ENCODE peak calls at places on chromosome 3, in seven cellular contexts. N is left ventricle myocardium inferior, V is heart right ventricle, S is endothelial cell of umbilical vein, M is IMR-90, L is cardiac muscle cell, G is lower lobe of right lung. W is an unnamed sample.

GRCh38 chr3:148998715-148999413 is 7.5 kb downstream of the GYG1 start:
- DNase-seq in N (no peak), V (no peak), S (no peak), M (peak; percentile 39), L (no peak), G (no peak), W (no peak)

GRCh38 chr3:46667061-46667621 is 26.3 kb downstream of the ALS2CL start:
- DNase-seq in N (no peak), V (no peak), S (no peak), M (no peak), L (no peak), G (peak; percentile 35), W (no peak)

GRCh38 chr3:36219398-36219797 is 160.9 kb upstream of the STAC start:
- DNase-seq in N (no peak), V (no peak), S (no peak), M (peak; percentile 3), L (no peak), G (no peak), W (no peak)

GRCh38 chr3:177875786-177876476 is 660.3 kb upstream of the KCNMB2 start:
- DNase-seq in N (no peak), V (no peak), S (no peak), M (no peak), L (no peak), G (no peak), W (no peak)

GRCh38 chr3:105353485-105354161 is 13.1 kb upstream of the ALCAM start:
- DNase-seq in N (peak; percentile 20), V (no peak), S (peak; percentile 35), M (peak; percentile 64), L (peak; percentile 78), G (peak; percentile 62), W (no peak)

GRCh38 chr3:130834476-130834875 is 59.4 kb upstream of the ATP2C1 start:
- DNase-seq in N (no peak), V (no peak), S (no peak), M (peak; percentile 7), L (peak; percentile 65), G (no peak), W (no peak)

GRCh38 chr3:182740710-182741109 is 52.6 kb upstream of the ATP11B start:
- DNase-seq in N (no peak), V (no peak), S (no peak), M (no peak), L (no peak), G (no peak), W (no peak)

GRCh38 chr3:149235599-149236424 is 14.2 kb upstream of the CP start:
- DNase-seq in N (no peak), V (no peak), S (no peak), M (no peak), L (no peak), G (no peak), W (no peak)

GRCh38 chr3:193819117-193819978 is 226.3 kb downstream of the OPA1 start:
- DNase-seq in N (no peak), V (no peak), S (no peak), M (no peak), L (no peak), G (no peak), W (no peak)

GRCh38 chr3:4474683-4475490 is 7.8 kb upstream of the SUMF1 start:
- DNase-seq in N (peak; percentile 26), V (no peak), S (peak; percentile 97), M (peak; percentile 69), L (peak; percentile 70), G (peak; percentile 55), W (peak; percentile 80)

GRCh38 chr3:191438150-191438814 is 22.7 kb upstream of the PYDC2 start:
- DNase-seq in N (no peak), V (no peak), S (no peak), M (no peak), L (no peak), G (no peak), W (no peak)

DNA sequence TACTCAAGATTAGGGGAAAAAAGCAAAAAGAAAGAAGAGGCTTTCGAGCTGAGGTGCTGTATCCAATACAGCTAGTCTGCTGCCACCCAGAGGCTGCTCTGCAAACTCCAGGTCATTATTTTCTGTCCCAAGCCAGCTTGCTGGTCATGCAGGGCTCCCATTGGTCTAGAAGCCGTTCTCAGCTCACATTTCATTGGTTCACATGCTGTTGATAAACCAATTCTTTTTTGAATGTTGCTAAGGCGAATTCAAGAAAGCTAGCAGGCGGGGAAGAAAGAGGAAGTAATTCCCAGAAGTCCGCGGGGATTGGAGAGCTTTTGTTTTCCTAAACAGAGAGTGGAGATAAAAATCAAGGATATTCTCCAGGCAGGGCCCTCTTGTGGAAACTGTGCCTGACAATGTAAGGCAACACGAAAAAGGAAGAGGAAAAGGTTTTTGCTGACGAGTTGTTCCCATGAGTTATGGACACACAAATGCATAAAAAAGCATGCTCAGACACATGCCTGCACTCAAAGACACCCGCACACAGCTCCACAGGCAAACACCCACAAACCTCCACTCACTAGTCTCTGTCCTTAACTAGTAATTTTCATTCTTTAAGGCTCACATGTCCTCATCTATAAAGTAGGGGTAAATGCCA is 33.4 kb downstream of the FSTL1 start:
- DNase-seq in N (peak; percentile 89), V (peak; percentile 84), S (peak; percentile 100), M (peak; percentile 99), L (peak; percentile 98), G (peak; percentile 91), W (peak; percentile 96)
- H3K27ac ChIP-seq in N (peak overlapping the region; percentile 90), V (peak overlapping the region; percentile 69), S (peak overlapping the region; percentile 75), M (peak overlapping the region; percentile 79), L (peak overlapping the region; percentile 56), G (peak overlapping the region; percentile 75), W (peak overlapping the region; percentile 94)

GRCh38 chr3:195159819-195160175 is 111.2 kb downstream of the XXYLT1 start:
- DNase-seq in N (no peak), V (no peak), S (no peak), M (peak; percentile 47), L (no peak), G (no peak), W (no peak)
- H3K4me1 ChIP-seq in N (peaks cover 68% of the 10 kb centered on the region), V (peaks cover 57% of the 10 kb centered on the region), S (peaks cover 88% of the 10 kb centered on the region), M (peaks cover 24% of the 10 kb centered on the region), L (peaks cover 16% of the 10 kb centered on the region), G (peaks cover 51% of the 10 kb centered on the region), W (peaks cover 40% of the 10 kb centered on the region)

GRCh38 chr3:8981296-8981695 is 18.0 kb upstream of the RAD18 start:
- DNase-seq in N (no peak), V (no peak), S (no peak), M (no peak), L (no peak), G (no peak), W (peak; percentile 23)
- H3K27ac ChIP-seq in N (peak overlapping the region; percentile 38), V (no peak overlapping the region), S (no peak overlapping the region), M (no peak overlapping the region), L (no peak overlapping the region), G (no peak overlapping the region), W (no peak overlapping the region)

GRCh38 chr3:16401273-16401672 is 112.2 kb downstream of the RFTN1 start:
- DNase-seq in N (no peak), V (no peak), S (no peak), M (no peak), L (no peak), G (no peak), W (no peak)

GRCh38 chr3:16400143-16400935 is 113.2 kb downstream of the RFTN1 start:
- DNase-seq in N (no peak), V (no peak), S (no peak), M (no peak), L (no peak), G (no peak), W (no peak)

GRCh38 chr3:16399473-16399872 is 114.0 kb downstream of the RFTN1 start:
- DNase-seq in N (peak; percentile 48), V (peak; percentile 29), S (no peak), M (peak; percentile 95), L (peak; percentile 88), G (no peak), W (no peak)

GRCh38 chr3:16396202-16396601 is 117.3 kb downstream of the RFTN1 start:
- DNase-seq in N (no peak), V (no peak), S (no peak), M (no peak), L (no peak), G (no peak), W (no peak)

DNA sequence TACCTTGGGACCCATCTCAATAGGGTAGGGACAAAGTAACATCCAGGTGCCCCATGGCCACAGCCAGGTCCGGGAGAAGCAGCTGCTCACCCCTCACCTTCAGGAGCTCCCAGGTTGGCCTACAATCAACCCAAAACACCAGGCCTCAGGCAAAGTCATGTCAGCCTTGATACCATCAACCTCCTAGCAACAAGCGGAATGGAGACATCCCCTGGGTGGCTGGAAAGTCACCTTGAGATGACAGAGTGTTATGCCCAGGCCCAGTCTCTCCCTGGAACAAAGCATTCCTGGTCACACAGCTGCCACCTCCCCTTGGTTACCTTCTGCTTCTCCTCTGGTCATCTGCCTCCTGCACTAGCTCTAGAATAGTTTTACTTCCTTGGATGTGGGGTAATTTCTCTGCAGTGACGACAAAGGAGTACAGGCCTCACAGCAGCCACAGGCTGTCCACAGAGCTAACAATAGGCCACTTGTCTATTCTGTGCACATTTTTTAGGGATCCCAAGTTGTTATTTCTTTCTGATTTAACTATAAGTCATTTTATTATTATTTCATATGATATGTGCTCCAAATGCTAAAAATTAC is 114.9 kb downstream of the RFTN1 start:
- DNase-seq in N (no peak), V (no peak), S (no peak), M (no peak), L (no peak), G (no peak), W (no peak)
- H3K4me1 ChIP-seq in N (peaks cover 74% of the 10 kb centered on the region), V (peaks cover 45% of the 10 kb centered on the region), S (no peaks in the 10 kb centered on the region), M (peaks cover 35% of the 10 kb centered on the region), L (peaks cover 41% of the 10 kb centered on the region), G (peaks cover 28% of the 10 kb centered on the region), W (no peaks in the 10 kb centered on the region)

GRCh38 chr3:121661376-121661775 is 673 bp upstream of the HCLS1 start:
- DNase-seq in N (no peak), V (no peak), S (no peak), M (no peak), L (no peak), G (no peak), W (no peak)

GRCh38 chr3:121663171-121663847 is 2.6 kb upstream of the HCLS1 start:
- DNase-seq in N (no peak), V (no peak), S (no peak), M (no peak), L (no peak), G (no peak), W (no peak)

GRCh38 chr3:121658716-121659435 is 1.8 kb downstream of the HCLS1 start:
- DNase-seq in N (no peak), V (no peak), S (no peak), M (no peak), L (no peak), G (no peak), W (no peak)

GRCh38 chr3:121660356-121661171 is at the start of gene HCLS1:
- DNase-seq in N (peak; percentile 34), V (peak; percentile 31), S (peak; percentile 72), M (no peak), L (peak; percentile 16), G (peak; percentile 74), W (peak; percentile 70)

DNA sequence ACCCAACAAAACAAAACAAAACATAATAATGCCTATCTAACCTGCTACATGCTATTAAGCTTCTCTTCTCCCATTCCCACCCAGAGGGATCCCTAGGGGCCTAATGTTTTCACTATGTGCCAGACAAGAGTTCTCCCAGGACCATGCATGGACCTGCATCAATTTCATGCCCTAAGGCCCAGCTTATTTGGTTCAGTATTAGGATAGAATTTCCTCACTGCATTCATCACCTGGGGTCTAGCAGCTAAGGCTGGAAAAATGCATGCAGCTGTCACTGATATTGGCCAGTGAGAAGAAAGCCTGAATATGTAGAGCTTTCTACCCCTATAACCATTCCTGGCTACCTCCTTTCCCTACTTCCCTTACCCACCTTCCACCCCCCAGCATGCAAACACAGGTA is 2.0 kb upstream of the HCLS1 start:
- DNase-seq in N (no peak), V (no peak), S (no peak), M (no peak), L (no peak), G (no peak), W (no peak)
- H3K27ac ChIP-seq in N (peak overlapping the region; percentile 65), V (no peak overlapping the region), S (no peak overlapping the region), M (no peak overlapping the region), L (peak overlapping the region; percentile 81), G (no peak overlapping the region), W (peak overlapping the region; percentile 76)

GRCh38 chr3:1087066-1087555 is 5.7 kb upstream of the CNTN6 start:
- DNase-seq in N (no peak), V (no peak), S (no peak), M (peak; percentile 52), L (peak; percentile 89), G (peak; percentile 68), W (no peak)
- H3K4me1 ChIP-seq in N (no peaks in the 10 kb centered on the region), V (no peaks in the 10 kb centered on the region), S (no peaks in the 10 kb centered on the region), M (no peaks in the 10 kb centered on the region), L (no peaks in the 10 kb centered on the region), G (no peaks in the 10 kb centered on the region), W (no peaks in the 10 kb centered on the region)